ENCODE peak calls at places on chromosome X, in five cellular contexts. D, Z, G, J and N are unnamed samples.
A peak's percentile ranks its signal among the peaks of the same experiment; 100 is the strongest.

GRCh38 chrX:49053223-49054072 is 5.4 kb upstream of the CCDC120 start:
- DNase-seq in D (peak; percentile 53), J (no peak), G (peak; percentile 90), Z (peak; percentile 18), N (no peak)

GRCh38 chrX:105552395-105552794 is 269.9 kb upstream of the NRK start:
- DNase-seq in G (no peak), J (no peak), Z (no peak), D (no peak), N (no peak)

GRCh38 chrX:123513585-123514278 is 219.1 kb downstream of the THOC2 start:
- DNase-seq in J (no peak), Z (no peak), G (no peak), D (no peak), N (no peak)

GRCh38 chrX:133544105-133544504 is 128.8 kb upstream of the GPC4 start:
- DNase-seq in D (no peak), G (peak; percentile 51), J (peak; percentile 67), Z (peak; percentile 32), N (no peak)

GRCh38 chrX:49186125-49187027 is at the start of gene PRICKLE3:
- DNase-seq in D (peak; percentile 89), G (peak; percentile 93), J (no peak), Z (no peak), N (no peak)

GRCh38 chrX:53362439-53362838 is 60.0 kb downstream of the SMC1A start:
- DNase-seq in Z (no peak), G (no peak), D (peak; percentile 11), J (no peak), N (no peak)

GRCh38 chrX:32933548-32933947 is 277.8 kb downstream of the DMD start:
- DNase-seq in D (no peak), Z (no peak), J (no peak), G (no peak), N (no peak)

GRCh38 chrX:135985123-135985973 is at the start of gene SLC9A6:
- DNase-seq in G (peak; percentile 83), Z (no peak), D (peak; percentile 70), J (no peak), N (no peak)

GRCh38 chrX:106619797-106620196 is 8.0 kb downstream of the RADX start:
- DNase-seq in J (no peak), G (no peak), Z (no peak), D (no peak), N (no peak)

GRCh38 chrX:17375631-17376380 is 806 bp downstream of the NHS start:
- DNase-seq in Z (no peak), D (peak; percentile 35), G (peak; percentile 76), J (no peak), N (no peak)

GRCh38 chrX:17376381-17377046 is 1.5 kb downstream of the NHS start:
- DNase-seq in J (no peak), D (peak; percentile 39), Z (no peak), G (peak; percentile 61), N (no peak)

GRCh38 chrX:17375361-17375630 is 296 bp downstream of the NHS start:
- DNase-seq in D (no peak), Z (no peak), J (no peak), G (no peak), N (no peak)

GRCh38 chrX:17377795-17378194 is 2.8 kb downstream of the NHS start:
- DNase-seq in Z (no peak), J (no peak), G (no peak), D (no peak), N (no peak)

GRCh38 chrX:17377047-17377692 is 2.2 kb downstream of the NHS start:
- DNase-seq in G (peak; percentile 68), J (peak; percentile 40), Z (no peak), D (peak; percentile 60), N (no peak)
- TF ChIP-seq CTCF in G (no peak), J (no peak), Z (no peak), D (no peak), N (no peak)

DNA sequence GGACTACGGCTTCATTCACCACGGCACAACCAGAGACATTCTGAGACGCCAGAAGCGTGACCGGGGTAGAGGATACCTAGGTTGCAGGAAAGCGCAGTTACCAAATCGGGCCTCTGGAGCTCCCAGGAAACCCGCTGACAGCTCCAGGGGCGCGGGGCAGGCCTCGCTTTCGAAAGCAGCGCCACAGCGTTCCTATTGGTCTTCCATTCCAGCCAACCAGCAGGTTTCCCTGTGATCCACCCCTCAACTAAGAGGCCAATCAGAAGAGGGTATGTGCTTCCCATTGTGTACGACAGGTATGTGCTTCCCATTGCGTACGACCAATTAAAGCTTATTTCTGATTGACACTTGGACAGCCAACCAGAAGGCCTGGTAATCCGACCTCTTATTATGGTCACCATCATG is 14.9 kb downstream of the SNX12 start:
- DNase-seq in D (peak; percentile 8), Z (no peak), J (no peak), G (peak; percentile 93), N (no peak)
- H3K4me3 ChIP-seq in D (no peak overlapping the region), Z (peak overlapping the region; percentile 7), J (no peak overlapping the region), G (no peak overlapping the region), N (no peak overlapping the region)

DNA sequence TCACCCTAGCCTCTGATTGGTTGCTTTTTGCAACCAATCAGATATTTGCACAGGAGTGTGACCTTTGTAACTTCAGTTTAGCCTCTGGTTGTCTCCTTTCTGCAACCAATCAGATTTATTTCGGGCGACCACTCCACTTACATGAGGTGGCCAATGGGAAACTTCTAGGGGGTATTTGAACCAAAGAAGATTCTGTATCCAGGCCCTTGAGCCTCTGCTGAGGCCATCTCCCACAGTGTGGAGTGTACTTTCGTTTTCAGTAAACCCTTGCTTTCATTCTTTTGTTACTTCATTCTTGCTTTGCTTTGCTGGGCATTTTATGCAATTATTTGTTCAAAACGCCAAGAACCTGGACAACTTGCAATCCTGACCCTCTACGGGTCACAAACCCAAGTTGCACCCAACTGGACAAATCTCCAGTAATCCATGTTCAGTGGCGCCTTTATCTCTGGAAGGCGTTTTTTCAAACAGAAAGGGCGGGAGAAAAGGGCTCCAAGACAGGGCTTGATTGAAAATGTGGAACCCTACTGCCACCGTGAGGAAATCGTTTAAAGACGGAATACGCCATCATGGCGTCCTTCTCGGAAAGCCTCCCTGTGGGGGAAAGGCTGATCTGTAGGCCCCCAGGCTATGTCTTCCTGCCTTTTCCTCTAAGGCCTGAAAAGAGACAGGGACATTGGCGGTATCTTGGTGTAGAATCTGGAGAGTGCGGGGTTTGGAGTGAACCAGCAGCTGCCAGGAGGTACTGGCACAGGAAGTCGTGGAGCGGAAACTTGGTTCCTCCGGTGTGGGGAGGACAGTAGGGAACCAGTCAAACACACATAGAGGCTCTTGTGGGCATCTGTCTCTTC is 184.6 kb downstream of the OR13H1 start:
- DNase-seq in G (no peak), Z (peak; percentile 84), J (no peak), D (no peak), N (no peak)
- TF ChIP-seq CTCF in G (peak; percentile 53), Z (peak; percentile 37), J (no peak), D (no peak), N (no peak)

GRCh38 chrX:459611-460010 is 72.9 kb upstream of the PPP2R3B start:
- DNase-seq in J (no peak), D (no peak), G (no peak), Z (no peak), N (no peak)
- H3K4me3 ChIP-seq in J (no peak overlapping the region), D (no peak overlapping the region), G (no peak overlapping the region), Z (no peak overlapping the region), N (no peak overlapping the region)

GRCh38 chrX:118627084-118627758 is 100.2 kb upstream of the IL13RA1 start:
- DNase-seq in J (no peak), D (no peak), G (no peak), Z (no peak), N (no peak)
- TF ChIP-seq CTCF in J (peak; percentile 51), D (no peak), G (peak; percentile 70), Z (peak; percentile 36), N (peak; percentile 21)

GRCh38 chrX:150361070-150361776 is 1.9 kb upstream of the MAMLD1 start:
- DNase-seq in J (no peak), D (peak; percentile 37), Z (no peak), G (peak; percentile 77), N (no peak)
- H3K4me3 ChIP-seq in J (no peak overlapping the region), D (peak overlapping the region; percentile 43), Z (peak overlapping the region; percentile 51), G (no peak overlapping the region), N (peak overlapping the region; percentile 56)

GRCh38 chrX:84189125-84189524 is 1.1 kb upstream of the RPS6KA6 start:
- DNase-seq in D (no peak), J (no peak), Z (no peak), G (no peak), N (no peak)

GRCh38 chrX:84187501-84188319 is at the start of gene RPS6KA6:
- DNase-seq in D (peak; percentile 47), J (no peak), Z (no peak), G (peak; percentile 81), N (no peak)

GRCh38 chrX:84186603-84187358 is 1.2 kb downstream of the RPS6KA6 start:
- DNase-seq in J (no peak), D (no peak), Z (no peak), G (peak; percentile 67), N (no peak)

GRCh38 chrX:84192006-84192405 is 4.0 kb upstream of the RPS6KA6 start:
- DNase-seq in J (no peak), D (no peak), Z (no peak), G (no peak), N (no peak)

DNA sequence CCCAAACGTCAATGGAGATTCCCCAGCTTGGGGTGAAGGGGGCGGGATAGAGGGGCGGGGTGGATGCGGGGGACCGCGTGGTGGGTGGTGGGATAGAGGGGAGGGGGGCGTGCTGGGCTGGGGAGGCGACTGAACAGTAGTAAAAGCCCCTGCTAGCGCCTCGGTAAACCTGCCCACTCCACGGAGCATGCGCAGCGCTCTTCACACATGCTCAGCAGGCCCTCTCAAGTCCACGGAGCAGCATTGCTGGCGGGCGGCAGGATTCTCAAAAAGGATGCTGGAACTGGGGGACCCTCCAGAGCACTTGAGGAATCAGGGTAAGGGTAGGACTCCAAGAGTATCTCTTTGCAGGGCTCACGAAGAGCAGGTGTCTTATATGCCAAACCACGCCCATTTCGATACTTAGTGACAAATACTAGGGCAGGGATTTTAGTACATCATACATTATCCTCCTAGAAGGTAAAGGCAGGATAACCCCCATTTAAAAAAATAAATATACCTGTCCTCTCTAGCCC is 378 bp upstream of the RPS6KA6 start:
- DNase-seq in Z (peak; percentile 39), G (no peak), J (no peak), D (peak; percentile 55), N (peak; percentile 11)
- TF ChIP-seq CTCF in Z (peak; percentile 5), G (no peak), J (no peak), D (no peak), N (no peak)

DNA sequence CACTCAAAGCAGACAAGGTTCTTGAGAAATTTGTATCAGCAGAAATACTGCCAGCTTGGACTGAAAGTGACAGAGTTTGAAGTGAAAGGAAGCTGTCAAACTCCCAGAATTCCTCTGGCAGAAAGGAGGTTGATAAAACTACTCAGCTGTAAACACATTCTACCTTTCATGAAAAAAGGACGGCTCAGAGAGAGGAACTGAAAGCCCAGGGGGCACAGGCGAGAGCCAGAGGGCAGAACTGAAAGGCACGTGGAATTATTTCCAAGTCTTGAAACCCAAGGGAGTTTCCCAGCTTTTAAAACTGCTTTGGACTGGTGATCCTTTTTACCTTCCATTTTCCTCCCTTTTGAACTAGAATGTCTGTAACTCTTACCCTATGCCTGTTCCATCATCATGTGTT is 14.5 kb upstream of the MED14 start:
- DNase-seq in G (no peak), D (no peak), Z (no peak), J (no peak), N (no peak)
- H3K4me3 ChIP-seq in G (no peak overlapping the region), D (no peak overlapping the region), Z (no peak overlapping the region), J (no peak overlapping the region), N (no peak overlapping the region)